ENCODE peak calls at places on chromosomes 16 and 17, in eight cellular contexts. One of them, this sample, is unnamed.

GRCh38 chr17:41553176-41553575 is 18.7 kb downstream of the KRT9 start:
- DNase-seq in CD4-positive, alpha-beta memory T cell: no peak
- DNase-seq in IMR-90: peak
- DNase-seq in colonic mucosa: no peak
- DNase-seq in body of pancreas: no peak
- DNase-seq in CD4-positive, alpha-beta T cell: no peak
- DNase-seq in lower lobe of right lung: no peak
- DNase-seq in esophagus squamous epithelium: no peak
- DNase-seq in this sample: no peak

GRCh38 chr17:43908111-43908721 is 880 bp upstream of the MPP2 start:
- DNase-seq in CD4-positive, alpha-beta memory T cell: peak
- DNase-seq in IMR-90: peak
- DNase-seq in colonic mucosa: peak
- DNase-seq in body of pancreas: peak
- DNase-seq in CD4-positive, alpha-beta T cell: peak
- DNase-seq in lower lobe of right lung: peak
- DNase-seq in esophagus squamous epithelium: no peak
- DNase-seq in this sample: peak

GRCh38 chr17:6413073-6413472 is 21.8 kb downstream of the AIPL1 start:
- DNase-seq in CD4-positive, alpha-beta memory T cell: no peak
- DNase-seq in IMR-90: peak
- DNase-seq in colonic mucosa: no peak
- DNase-seq in body of pancreas: no peak
- DNase-seq in CD4-positive, alpha-beta T cell: no peak
- DNase-seq in lower lobe of right lung: no peak
- DNase-seq in esophagus squamous epithelium: no peak
- DNase-seq in this sample: no peak

GRCh38 chr16:58814348-58814801 is 80.3 kb upstream of the GOT2 start:
- DNase-seq in CD4-positive, alpha-beta memory T cell: no peak
- DNase-seq in IMR-90: peak
- DNase-seq in colonic mucosa: peak
- DNase-seq in body of pancreas: peak
- DNase-seq in CD4-positive, alpha-beta T cell: peak
- DNase-seq in lower lobe of right lung: peak
- DNase-seq in esophagus squamous epithelium: no peak
- DNase-seq in this sample: no peak

GRCh38 chr16:67198238-67198734 is 645 bp upstream of the ELMO3 start:
- DNase-seq in CD4-positive, alpha-beta memory T cell: no peak
- DNase-seq in IMR-90: peak
- DNase-seq in colonic mucosa: peak
- DNase-seq in body of pancreas: peak
- DNase-seq in CD4-positive, alpha-beta T cell: no peak
- DNase-seq in lower lobe of right lung: peak
- DNase-seq in esophagus squamous epithelium: no peak
- DNase-seq in this sample: peak

GRCh38 chr16:877242-878065 is 76.9 kb upstream of the GNG13 start:
- DNase-seq in CD4-positive, alpha-beta memory T cell: no peak
- DNase-seq in IMR-90: no peak
- DNase-seq in colonic mucosa: no peak
- DNase-seq in body of pancreas: no peak
- DNase-seq in CD4-positive, alpha-beta T cell: no peak
- DNase-seq in lower lobe of right lung: peak
- DNase-seq in esophagus squamous epithelium: no peak
- DNase-seq in this sample: no peak

GRCh38 chr17:247767-248166 is 66.3 kb upstream of the DOC2B start:
- DNase-seq in CD4-positive, alpha-beta memory T cell: no peak
- DNase-seq in IMR-90: no peak
- DNase-seq in colonic mucosa: no peak
- DNase-seq in body of pancreas: peak
- DNase-seq in CD4-positive, alpha-beta T cell: no peak
- DNase-seq in lower lobe of right lung: peak
- DNase-seq in esophagus squamous epithelium: no peak
- DNase-seq in this sample: no peak

GRCh38 chr16:3859875-3860274 is 20.6 kb downstream of the CREBBP start:
- DNase-seq in CD4-positive, alpha-beta memory T cell: no peak
- DNase-seq in IMR-90: no peak
- DNase-seq in colonic mucosa: no peak
- DNase-seq in body of pancreas: no peak
- DNase-seq in CD4-positive, alpha-beta T cell: no peak
- DNase-seq in lower lobe of right lung: no peak
- DNase-seq in esophagus squamous epithelium: no peak
- DNase-seq in this sample: no peak

GRCh38 chr16:3868556-3868955 is 12.0 kb downstream of the CREBBP start:
- DNase-seq in CD4-positive, alpha-beta memory T cell: no peak
- DNase-seq in IMR-90: no peak
- DNase-seq in colonic mucosa: no peak
- DNase-seq in body of pancreas: no peak
- DNase-seq in CD4-positive, alpha-beta T cell: no peak
- DNase-seq in lower lobe of right lung: no peak
- DNase-seq in esophagus squamous epithelium: no peak
- DNase-seq in this sample: no peak

GRCh38 chr16:85399583-85400284 is 213.4 kb upstream of the GSE1 start:
- DNase-seq in CD4-positive, alpha-beta memory T cell: no peak
- DNase-seq in IMR-90: no peak
- DNase-seq in colonic mucosa: peak
- DNase-seq in body of pancreas: peak
- DNase-seq in CD4-positive, alpha-beta T cell: no peak
- DNase-seq in lower lobe of right lung: peak
- DNase-seq in esophagus squamous epithelium: no peak
- DNase-seq in this sample: no peak

GRCh38 chr17:21283482-21284318 is 811 bp upstream of the MAP2K3 start:
- DNase-seq in CD4-positive, alpha-beta memory T cell: peak
- DNase-seq in IMR-90: peak
- DNase-seq in colonic mucosa: no peak
- DNase-seq in body of pancreas: peak
- DNase-seq in CD4-positive, alpha-beta T cell: no peak
- DNase-seq in lower lobe of right lung: no peak
- DNase-seq in esophagus squamous epithelium: no peak
- DNase-seq in this sample: no peak

GRCh38 chr16:48091077-48091476 is 64.7 kb downstream of the ABCC12 start:
- DNase-seq in CD4-positive, alpha-beta memory T cell: no peak
- DNase-seq in IMR-90: no peak
- DNase-seq in colonic mucosa: no peak
- DNase-seq in body of pancreas: no peak
- DNase-seq in CD4-positive, alpha-beta T cell: no peak
- DNase-seq in lower lobe of right lung: no peak
- DNase-seq in esophagus squamous epithelium: no peak
- DNase-seq in this sample: no peak

GRCh38 chr17:50210249-50211225 is 9.1 kb upstream of the COL1A1 start:
- DNase-seq in CD4-positive, alpha-beta memory T cell: no peak
- DNase-seq in IMR-90: peak
- DNase-seq in colonic mucosa: peak
- DNase-seq in body of pancreas: peak
- DNase-seq in CD4-positive, alpha-beta T cell: no peak
- DNase-seq in lower lobe of right lung: no peak
- DNase-seq in esophagus squamous epithelium: no peak
- DNase-seq in this sample: no peak

GRCh38 chr16:73049051-73049910 is 1.4 kb upstream of the ZFHX3 start:
- DNase-seq in CD4-positive, alpha-beta memory T cell: no peak
- DNase-seq in IMR-90: no peak
- DNase-seq in colonic mucosa: no peak
- DNase-seq in body of pancreas: no peak
- DNase-seq in CD4-positive, alpha-beta T cell: no peak
- DNase-seq in lower lobe of right lung: no peak
- DNase-seq in esophagus squamous epithelium: no peak
- DNase-seq in this sample: no peak

GRCh38 chr16:73048292-73049050 is 543 bp upstream of the ZFHX3 start:
- DNase-seq in CD4-positive, alpha-beta memory T cell: no peak
- DNase-seq in IMR-90: no peak
- DNase-seq in colonic mucosa: no peak
- DNase-seq in body of pancreas: peak
- DNase-seq in CD4-positive, alpha-beta T cell: no peak
- DNase-seq in lower lobe of right lung: peak
- DNase-seq in esophagus squamous epithelium: no peak
- DNase-seq in this sample: no peak

GRCh38 chr16:73047221-73047535 is 750 bp downstream of the ZFHX3 start:
- DNase-seq in CD4-positive, alpha-beta memory T cell: no peak
- DNase-seq in IMR-90: peak
- DNase-seq in colonic mucosa: no peak
- DNase-seq in body of pancreas: no peak
- DNase-seq in CD4-positive, alpha-beta T cell: no peak
- DNase-seq in lower lobe of right lung: no peak
- DNase-seq in esophagus squamous epithelium: no peak
- DNase-seq in this sample: no peak

GRCh38 chr16:73047536-73048291 is at the start of gene ZFHX3:
- DNase-seq in CD4-positive, alpha-beta memory T cell: peak
- DNase-seq in IMR-90: peak
- DNase-seq in colonic mucosa: peak
- DNase-seq in body of pancreas: peak
- DNase-seq in CD4-positive, alpha-beta T cell: no peak
- DNase-seq in lower lobe of right lung: peak
- DNase-seq in esophagus squamous epithelium: no peak
- DNase-seq in this sample: peak

GRCh38 chr16:73046484-73047214 is 1.3 kb downstream of the ZFHX3 start:
- DNase-seq in CD4-positive, alpha-beta memory T cell: no peak
- DNase-seq in IMR-90: no peak
- DNase-seq in colonic mucosa: no peak
- DNase-seq in body of pancreas: no peak
- DNase-seq in CD4-positive, alpha-beta T cell: no peak
- DNase-seq in lower lobe of right lung: no peak
- DNase-seq in esophagus squamous epithelium: no peak
- DNase-seq in this sample: no peak
- H3K27ac ChIP-seq in CD4-positive, alpha-beta memory T cell: no peak
- H3K27ac ChIP-seq in IMR-90: peak
- H3K27ac ChIP-seq in colonic mucosa: no peak
- H3K27ac ChIP-seq in body of pancreas: peak
- H3K27ac ChIP-seq in CD4-positive, alpha-beta T cell: no peak
- H3K27ac ChIP-seq in lower lobe of right lung: peak
- H3K27ac ChIP-seq in esophagus squamous epithelium: peak
- H3K27ac ChIP-seq in this sample: no peak

DNA sequence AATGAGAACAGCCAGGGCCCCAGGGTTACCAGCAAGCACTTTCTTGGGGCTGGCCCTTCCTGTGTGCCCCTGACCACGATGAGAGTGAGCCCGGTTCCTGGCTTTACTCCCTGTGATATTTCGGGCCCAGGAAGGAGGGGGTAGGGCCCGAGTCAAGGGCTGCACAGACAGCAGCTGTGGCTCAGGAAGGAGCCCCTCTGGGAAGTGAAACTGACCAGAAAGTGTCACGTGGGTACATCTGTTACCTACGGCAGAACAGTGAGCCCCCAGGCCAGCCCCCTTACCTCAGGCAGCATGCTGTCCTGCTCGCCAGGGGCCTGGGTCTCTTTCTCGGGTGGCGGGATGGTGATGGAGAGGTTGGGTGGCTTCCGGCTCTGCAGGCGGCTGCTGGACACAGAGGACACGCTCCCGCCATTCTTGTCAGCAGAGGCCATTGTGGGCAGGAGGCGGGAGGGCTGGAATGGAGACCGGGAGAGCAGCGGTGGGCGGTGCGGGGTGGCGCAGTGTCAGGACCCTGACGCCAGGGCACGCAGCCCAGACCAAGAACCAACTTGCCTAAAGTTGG is 13.8 kb downstream of the AANAT start:
- DNase-seq in CD4-positive, alpha-beta memory T cell: peak
- DNase-seq in IMR-90: no peak
- DNase-seq in colonic mucosa: no peak
- DNase-seq in body of pancreas: no peak
- DNase-seq in CD4-positive, alpha-beta T cell: no peak
- DNase-seq in lower lobe of right lung: no peak
- DNase-seq in esophagus squamous epithelium: no peak
- DNase-seq in this sample: no peak
- H3K27ac ChIP-seq in CD4-positive, alpha-beta memory T cell: no peak
- H3K27ac ChIP-seq in IMR-90: no peak
- H3K27ac ChIP-seq in colonic mucosa: peak
- H3K27ac ChIP-seq in body of pancreas: no peak
- H3K27ac ChIP-seq in CD4-positive, alpha-beta T cell: no peak
- H3K27ac ChIP-seq in lower lobe of right lung: peak
- H3K27ac ChIP-seq in esophagus squamous epithelium: peak
- H3K27ac ChIP-seq in this sample: peak

DNA sequence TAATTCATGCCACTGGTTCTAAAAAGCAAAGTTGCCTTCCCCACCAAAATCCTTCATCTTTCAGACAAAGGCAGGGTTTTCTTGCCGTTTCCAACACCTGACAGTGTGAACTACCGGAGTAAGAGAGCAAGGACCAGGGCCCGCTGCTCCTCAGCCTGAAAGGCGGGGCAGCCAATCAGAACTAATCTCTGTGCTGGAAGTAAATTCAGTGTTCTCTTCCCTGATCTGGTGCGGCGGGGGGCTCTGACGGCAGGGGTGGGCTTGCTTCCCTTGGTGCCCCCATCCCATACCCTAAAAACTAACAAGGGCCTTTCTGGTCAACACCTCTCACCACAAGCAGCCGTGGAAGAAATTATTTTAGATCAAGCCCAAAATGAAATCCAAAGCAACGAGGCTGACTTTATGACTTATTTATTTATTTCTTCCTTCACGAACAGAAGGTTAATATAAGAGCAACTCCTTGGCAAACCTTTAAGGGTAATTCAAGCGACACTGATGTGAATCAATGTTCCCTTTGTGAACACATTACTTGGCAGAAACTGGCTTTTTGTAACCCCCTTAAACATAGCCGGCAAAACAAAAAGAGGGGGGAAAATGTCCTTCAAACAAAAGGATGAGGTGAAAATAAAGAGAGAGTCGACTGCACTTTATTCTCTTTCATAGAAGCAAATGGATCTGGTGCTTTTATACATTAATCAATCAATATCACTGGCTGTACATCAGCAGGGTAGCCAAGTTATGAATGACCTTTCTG is 189.9 kb downstream of the ZFHX3 start:
- DNase-seq in CD4-positive, alpha-beta memory T cell: no peak
- DNase-seq in IMR-90: no peak
- DNase-seq in colonic mucosa: no peak
- DNase-seq in body of pancreas: no peak
- DNase-seq in CD4-positive, alpha-beta T cell: no peak
- DNase-seq in lower lobe of right lung: no peak
- DNase-seq in esophagus squamous epithelium: no peak
- DNase-seq in this sample: no peak
- H3K27ac ChIP-seq in CD4-positive, alpha-beta memory T cell: no peak
- H3K27ac ChIP-seq in IMR-90: no peak
- H3K27ac ChIP-seq in colonic mucosa: no peak
- H3K27ac ChIP-seq in body of pancreas: peak
- H3K27ac ChIP-seq in CD4-positive, alpha-beta T cell: no peak
- H3K27ac ChIP-seq in lower lobe of right lung: no peak
- H3K27ac ChIP-seq in esophagus squamous epithelium: peak
- H3K27ac ChIP-seq in this sample: no peak

DNA sequence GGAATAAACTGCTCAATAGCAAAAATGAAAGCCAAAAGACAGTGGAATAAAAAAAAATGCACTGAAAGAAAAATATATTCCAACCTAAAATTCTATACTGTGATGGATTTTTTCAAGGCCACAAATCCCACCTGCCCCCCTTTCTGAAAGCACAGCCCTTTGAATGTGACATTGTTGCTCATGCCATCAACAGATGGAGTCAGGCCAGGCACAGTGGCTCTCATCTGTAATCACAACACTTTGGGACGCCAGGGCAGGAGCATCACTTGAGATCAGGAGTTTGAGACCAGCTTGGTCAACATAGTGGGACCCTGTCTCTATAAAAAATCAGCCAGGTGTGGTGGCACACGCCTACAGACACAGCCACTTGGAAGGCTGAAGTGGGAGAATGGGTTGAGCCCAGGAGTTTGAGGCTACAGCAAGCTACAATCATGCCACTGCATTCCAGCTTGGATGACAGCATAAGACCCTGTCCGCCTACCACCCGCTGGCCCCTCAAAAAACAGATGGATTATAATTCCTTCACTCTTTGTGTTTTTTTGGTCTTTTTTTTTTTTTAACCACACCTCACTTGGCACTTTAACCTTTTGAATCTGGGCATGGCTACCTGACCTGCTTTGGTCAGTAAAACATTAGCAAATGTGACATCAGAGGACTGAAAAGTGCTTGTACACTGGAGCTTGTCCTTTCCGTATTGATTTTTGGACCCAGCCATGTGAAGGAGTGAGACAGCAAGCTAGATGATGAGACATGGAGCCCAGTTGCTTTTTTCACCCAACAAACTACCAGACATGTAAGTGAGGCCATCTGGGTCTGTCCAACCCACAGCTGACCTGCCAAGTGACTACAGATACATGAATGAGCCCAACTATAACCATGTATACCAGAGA is 36.3 kb downstream of the GLG1 start:
- DNase-seq in CD4-positive, alpha-beta memory T cell: no peak
- DNase-seq in IMR-90: peak
- DNase-seq in colonic mucosa: no peak
- DNase-seq in body of pancreas: no peak
- DNase-seq in CD4-positive, alpha-beta T cell: no peak
- DNase-seq in lower lobe of right lung: no peak
- DNase-seq in esophagus squamous epithelium: no peak
- DNase-seq in this sample: peak
- H3K27ac ChIP-seq in CD4-positive, alpha-beta memory T cell: no peak
- H3K27ac ChIP-seq in IMR-90: no peak
- H3K27ac ChIP-seq in colonic mucosa: no peak
- H3K27ac ChIP-seq in body of pancreas: peak
- H3K27ac ChIP-seq in CD4-positive, alpha-beta T cell: no peak
- H3K27ac ChIP-seq in lower lobe of right lung: no peak
- H3K27ac ChIP-seq in esophagus squamous epithelium: no peak
- H3K27ac ChIP-seq in this sample: no peak